ENCODE peak calls at places on chromosome 19, in four cellular contexts. L is transverse colon; S is posterior vena cava; W is stimulated activated CD4-positive, alpha-beta T cell treated with anti-CD3 and anti-CD28 coated beads, Interleukin-15, amount 100 ng/mL, for 1 hour. J is an unnamed sample.

GRCh38 chr19:15378529-15379082 is 981 bp downstream of the AKAP8 start:
- DNase-seq in L (peak), W (peak), S (peak), J (peak)

GRCh38 chr19:30144794-30145193 is 202.8 kb downstream of the URI1 start:
- DNase-seq in L (no peak), W (no peak), S (no peak), J (no peak)

GRCh38 chr19:44435441-44435840 is 12.8 kb downstream of the ZNF229 start:
- DNase-seq in W (no peak), L (no peak), S (no peak), J (no peak)

GRCh38 chr19:58374200-58374599 is 6.6 kb downstream of the ZNF837 start:
- DNase-seq in L (no peak), W (no peak), S (no peak), J (no peak)

GRCh38 chr19:9060559-9061340 is 26.1 kb upstream of the OR1M1 start:
- DNase-seq in L (no peak), W (no peak), S (no peak), J (no peak)

GRCh38 chr19:11848594-11849263 is at the start of gene ZNF439:
- DNase-seq in W (peak), S (peak), L (peak), J (peak)

GRCh38 chr19:10654610-10655456 is 687 bp downstream of the ILF3 start:
- DNase-seq in L (peak), W (peak), S (peak), J (peak)

GRCh38 chr19:40716031-40716654 is 543 bp downstream of the COQ8B start:
- DNase-seq in W (peak), S (no peak), L (no peak), J (peak)

GRCh38 chr19:57282011-57282636 is 1.8 kb downstream of the ZNF460 start:
- DNase-seq in W (no peak), L (no peak), S (no peak), J (no peak)

GRCh38 chr19:15479391-15480345 is at the start of gene PGLYRP2:
- DNase-seq in L (no peak), S (no peak), W (no peak), J (peak)

GRCh38 chr19:51006406-51006805 is 5.0 kb upstream of the KLK8 start:
- DNase-seq in S (peak), W (no peak), L (no peak), J (no peak)

GRCh38 chr19:16398530-16399241 is 73.1 kb downstream of the EPS15L1 start:
- DNase-seq in L (no peak), S (no peak), W (no peak), J (no peak)